ENCODE peak calls at places on chromosomes 6 and 20, in six cellular contexts. One of them, this sample, is unnamed.
A peak's percentile ranks its signal among the peaks of the same experiment; 100 is the strongest.

GRCh38 chr20:34022154-34022842 is 28.6 kb downstream of the RALY start:
- DNase-seq in stimulated activated CD8-positive, alpha-beta memory T cell treated with anti-CD3 and anti-CD28 coated beads, Interleukin-4, amount 100 ng/mL, for 1 hour: no peak
- DNase-seq in erythroblast: peak; percentile 47
- DNase-seq in fibroblast of lung: no peak
- DNase-seq in D721Med: peak; percentile 60
- DNase-seq in PC-3: peak; percentile 57
- DNase-seq in this sample: peak; percentile 61

GRCh38 chr20:24773751-24774201 is 175.3 kb upstream of the CST7 start:
- DNase-seq in stimulated activated CD8-positive, alpha-beta memory T cell treated with anti-CD3 and anti-CD28 coated beads, Interleukin-4, amount 100 ng/mL, for 1 hour: no peak
- DNase-seq in erythroblast: no peak
- DNase-seq in fibroblast of lung: peak; percentile 98
- DNase-seq in D721Med: no peak
- DNase-seq in PC-3: peak; percentile 95
- DNase-seq in this sample: no peak

GRCh38 chr6:20156824-20157223 is 55.4 kb downstream of the MBOAT1 start:
- DNase-seq in stimulated activated CD8-positive, alpha-beta memory T cell treated with anti-CD3 and anti-CD28 coated beads, Interleukin-4, amount 100 ng/mL, for 1 hour: no peak
- DNase-seq in erythroblast: no peak
- DNase-seq in fibroblast of lung: no peak
- DNase-seq in D721Med: no peak
- DNase-seq in PC-3: peak; percentile 14
- DNase-seq in this sample: no peak

GRCh38 chr6:116365743-116366142 is 5.0 kb upstream of the DSE start:
- DNase-seq in stimulated activated CD8-positive, alpha-beta memory T cell treated with anti-CD3 and anti-CD28 coated beads, Interleukin-4, amount 100 ng/mL, for 1 hour: no peak
- DNase-seq in erythroblast: no peak
- DNase-seq in fibroblast of lung: no peak
- DNase-seq in D721Med: no peak
- DNase-seq in PC-3: no peak
- DNase-seq in this sample: no peak

GRCh38 chr6:34414999-34415858 is 10.6 kb downstream of the RPS10 start:
- DNase-seq in stimulated activated CD8-positive, alpha-beta memory T cell treated with anti-CD3 and anti-CD28 coated beads, Interleukin-4, amount 100 ng/mL, for 1 hour: no peak
- DNase-seq in erythroblast: peak; percentile 81
- DNase-seq in fibroblast of lung: peak; percentile 71
- DNase-seq in D721Med: no peak
- DNase-seq in PC-3: peak; percentile 72
- DNase-seq in this sample: peak; percentile 54

GRCh38 chr6:7270320-7271204 is 42.4 kb downstream of the SSR1 start:
- DNase-seq in stimulated activated CD8-positive, alpha-beta memory T cell treated with anti-CD3 and anti-CD28 coated beads, Interleukin-4, amount 100 ng/mL, for 1 hour: no peak
- DNase-seq in erythroblast: no peak
- DNase-seq in fibroblast of lung: no peak
- DNase-seq in D721Med: no peak
- DNase-seq in PC-3: no peak
- DNase-seq in this sample: no peak

GRCh38 chr6:170403451-170403850 is 96.9 kb downstream of the FAM120B start:
- DNase-seq in stimulated activated CD8-positive, alpha-beta memory T cell treated with anti-CD3 and anti-CD28 coated beads, Interleukin-4, amount 100 ng/mL, for 1 hour: no peak
- DNase-seq in erythroblast: no peak
- DNase-seq in fibroblast of lung: peak; percentile 92
- DNase-seq in D721Med: no peak
- DNase-seq in PC-3: no peak
- DNase-seq in this sample: no peak

GRCh38 chr20:36726168-36726567 is 19.7 kb downstream of the NDRG3 start:
- DNase-seq in stimulated activated CD8-positive, alpha-beta memory T cell treated with anti-CD3 and anti-CD28 coated beads, Interleukin-4, amount 100 ng/mL, for 1 hour: no peak
- DNase-seq in erythroblast: no peak
- DNase-seq in fibroblast of lung: peak; percentile 25
- DNase-seq in D721Med: no peak
- DNase-seq in PC-3: no peak
- DNase-seq in this sample: no peak

GRCh38 chr6:3281669-3282460 is 23.1 kb downstream of the PSMG4 start:
- DNase-seq in stimulated activated CD8-positive, alpha-beta memory T cell treated with anti-CD3 and anti-CD28 coated beads, Interleukin-4, amount 100 ng/mL, for 1 hour: no peak
- DNase-seq in erythroblast: no peak
- DNase-seq in fibroblast of lung: peak; percentile 99
- DNase-seq in D721Med: no peak
- DNase-seq in PC-3: peak; percentile 97
- DNase-seq in this sample: no peak

This sample was measured in GM20000.